ENCODE peak calls at places on chromosomes 3 and 15, in eight cellular contexts. One of them, this sample, is unnamed. For H3K36me3, the result is how much of the 10 kb centered on the place peaks cover.

GRCh38 chr15:78077053-78077859 is at the start of gene TBC1D2B:
- DNase-seq in Panc1: no peak
- DNase-seq in CD8-positive, alpha-beta memory T cell: peak
- DNase-seq in gastrocnemius medialis: peak
- DNase-seq in stomach: peak
- DNase-seq in WERI-Rb-1: peak
- DNase-seq in left ventricle myocardium inferior: peak
- DNase-seq in upper lobe of right lung: peak
- DNase-seq in this sample: peak

GRCh38 chr3:50211930-50212329 is 6.9 kb downstream of the SLC38A3 start:
- DNase-seq in CD8-positive, alpha-beta memory T cell: no peak
- DNase-seq in stomach: no peak
- DNase-seq in left ventricle myocardium inferior: no peak
- DNase-seq in upper lobe of right lung: no peak
- DNase-seq in WERI-Rb-1: peak
- DNase-seq in Panc1: no peak
- DNase-seq in gastrocnemius medialis: no peak
- DNase-seq in this sample: no peak

GRCh38 chr3:96813134-96813819 is 1.1 kb upstream of the EPHA6 start:
- DNase-seq in left ventricle myocardium inferior: peak
- DNase-seq in gastrocnemius medialis: no peak
- DNase-seq in stomach: peak
- DNase-seq in Panc1: no peak
- DNase-seq in upper lobe of right lung: peak
- DNase-seq in WERI-Rb-1: peak
- DNase-seq in CD8-positive, alpha-beta memory T cell: no peak
- DNase-seq in this sample: no peak

GRCh38 chr3:16516695-16517481 is 3.4 kb upstream of the RFTN1 start:
- DNase-seq in CD8-positive, alpha-beta memory T cell: no peak
- DNase-seq in Panc1: no peak
- DNase-seq in upper lobe of right lung: no peak
- DNase-seq in gastrocnemius medialis: no peak
- DNase-seq in WERI-Rb-1: peak
- DNase-seq in stomach: no peak
- DNase-seq in left ventricle myocardium inferior: peak
- DNase-seq in this sample: no peak

GRCh38 chr3:113557374-113557773 is 25.0 kb downstream of the SIDT1 start:
- DNase-seq in gastrocnemius medialis: no peak
- DNase-seq in WERI-Rb-1: no peak
- DNase-seq in left ventricle myocardium inferior: no peak
- DNase-seq in CD8-positive, alpha-beta memory T cell: no peak
- DNase-seq in upper lobe of right lung: no peak
- DNase-seq in Panc1: no peak
- DNase-seq in stomach: no peak
- DNase-seq in this sample: no peak

GRCh38 chr15:68497206-68497910 is 65.4 kb upstream of the ITGA11 start:
- DNase-seq in WERI-Rb-1: no peak
- DNase-seq in CD8-positive, alpha-beta memory T cell: no peak
- DNase-seq in stomach: no peak
- DNase-seq in Panc1: no peak
- DNase-seq in left ventricle myocardium inferior: no peak
- DNase-seq in upper lobe of right lung: no peak
- DNase-seq in gastrocnemius medialis: no peak
- DNase-seq in this sample: no peak

GRCh38 chr15:100879461-100880138 is at the start of gene ALDH1A3:
- DNase-seq in WERI-Rb-1: peak
- DNase-seq in left ventricle myocardium inferior: peak
- DNase-seq in Panc1: no peak
- DNase-seq in upper lobe of right lung: no peak
- DNase-seq in gastrocnemius medialis: no peak
- DNase-seq in CD8-positive, alpha-beta memory T cell: no peak
- DNase-seq in stomach: no peak
- DNase-seq in this sample: no peak

GRCh38 chr3:158792709-158793108 is 9.1 kb upstream of the MFSD1 start:
- DNase-seq in WERI-Rb-1: no peak
- DNase-seq in Panc1: no peak
- DNase-seq in CD8-positive, alpha-beta memory T cell: no peak
- DNase-seq in gastrocnemius medialis: no peak
- DNase-seq in stomach: no peak
- DNase-seq in left ventricle myocardium inferior: no peak
- DNase-seq in upper lobe of right lung: no peak
- DNase-seq in this sample: no peak

GRCh38 chr3:44026224-44026865 is 215.3 kb upstream of the TOPAZ1 start:
- DNase-seq in stomach: no peak
- DNase-seq in Panc1: no peak
- DNase-seq in CD8-positive, alpha-beta memory T cell: no peak
- DNase-seq in gastrocnemius medialis: no peak
- DNase-seq in WERI-Rb-1: no peak
- DNase-seq in left ventricle myocardium inferior: no peak
- DNase-seq in upper lobe of right lung: no peak
- DNase-seq in this sample: no peak

GRCh38 chr3:11638669-11639402 is 4.9 kb downstream of the VGLL4 start:
- DNase-seq in WERI-Rb-1: peak
- DNase-seq in upper lobe of right lung: no peak
- DNase-seq in stomach: no peak
- DNase-seq in Panc1: no peak
- DNase-seq in CD8-positive, alpha-beta memory T cell: no peak
- DNase-seq in gastrocnemius medialis: peak
- DNase-seq in left ventricle myocardium inferior: no peak
- DNase-seq in this sample: no peak

GRCh38 chr3:88105325-88105724 is 44.4 kb upstream of the C3orf38 start:
- DNase-seq in upper lobe of right lung: no peak
- DNase-seq in WERI-Rb-1: no peak
- DNase-seq in left ventricle myocardium inferior: no peak
- DNase-seq in stomach: no peak
- DNase-seq in gastrocnemius medialis: no peak
- DNase-seq in CD8-positive, alpha-beta memory T cell: no peak
- DNase-seq in Panc1: no peak
- DNase-seq in this sample: no peak

GRCh38 chr15:99322643-99323405 is 71.5 kb downstream of the LRRC28 start:
- DNase-seq in left ventricle myocardium inferior: no peak
- DNase-seq in upper lobe of right lung: no peak
- DNase-seq in Panc1: no peak
- DNase-seq in WERI-Rb-1: no peak
- DNase-seq in gastrocnemius medialis: no peak
- DNase-seq in CD8-positive, alpha-beta memory T cell: no peak
- DNase-seq in stomach: no peak
- DNase-seq in this sample: no peak

GRCh38 chr15:39593071-39594055 is 12.5 kb downstream of the THBS1 start:
- DNase-seq in Panc1: no peak
- DNase-seq in left ventricle myocardium inferior: no peak
- DNase-seq in gastrocnemius medialis: no peak
- DNase-seq in WERI-Rb-1: no peak
- DNase-seq in CD8-positive, alpha-beta memory T cell: no peak
- DNase-seq in upper lobe of right lung: no peak
- DNase-seq in stomach: no peak
- DNase-seq in this sample: no peak

GRCh38 chr15:31372635-31373091 is 46.0 kb downstream of the KLF13 start:
- DNase-seq in WERI-Rb-1: no peak
- DNase-seq in upper lobe of right lung: no peak
- DNase-seq in CD8-positive, alpha-beta memory T cell: no peak
- DNase-seq in Panc1: no peak
- DNase-seq in gastrocnemius medialis: peak
- DNase-seq in left ventricle myocardium inferior: peak
- DNase-seq in stomach: no peak
- DNase-seq in this sample: no peak

GRCh38 chr3:54358969-54359648 is 236.8 kb downstream of the CACNA2D3 start:
- DNase-seq in CD8-positive, alpha-beta memory T cell: no peak
- DNase-seq in WERI-Rb-1: no peak
- DNase-seq in gastrocnemius medialis: peak
- DNase-seq in stomach: no peak
- DNase-seq in upper lobe of right lung: no peak
- DNase-seq in left ventricle myocardium inferior: peak
- DNase-seq in Panc1: no peak
- DNase-seq in this sample: no peak

GRCh38 chr15:23516866-23517265 is 48.6 kb upstream of the MKRN3 start:
- DNase-seq in left ventricle myocardium inferior: no peak
- DNase-seq in upper lobe of right lung: no peak
- DNase-seq in WERI-Rb-1: no peak
- DNase-seq in stomach: no peak
- DNase-seq in Panc1: no peak
- DNase-seq in gastrocnemius medialis: no peak
- DNase-seq in CD8-positive, alpha-beta memory T cell: no peak
- DNase-seq in this sample: no peak

GRCh38 chr15:62853114-62853832 is 189.3 kb upstream of the TPM1 start:
- DNase-seq in left ventricle myocardium inferior: no peak
- DNase-seq in WERI-Rb-1: no peak
- DNase-seq in stomach: no peak
- DNase-seq in upper lobe of right lung: no peak
- DNase-seq in CD8-positive, alpha-beta memory T cell: no peak
- DNase-seq in Panc1: no peak
- DNase-seq in gastrocnemius medialis: peak
- DNase-seq in this sample: no peak

GRCh38 chr3:184231671-184232070 is 2.3 kb downstream of the VWA5B2 start:
- DNase-seq in left ventricle myocardium inferior: no peak
- DNase-seq in Panc1: no peak
- DNase-seq in stomach: no peak
- DNase-seq in CD8-positive, alpha-beta memory T cell: no peak
- DNase-seq in WERI-Rb-1: no peak
- DNase-seq in upper lobe of right lung: no peak
- DNase-seq in gastrocnemius medialis: no peak
- DNase-seq in this sample: no peak

GRCh38 chr3:42569743-42570142 is 12.0 kb downstream of the SEC22C start:
- DNase-seq in left ventricle myocardium inferior: no peak
- DNase-seq in WERI-Rb-1: peak
- DNase-seq in CD8-positive, alpha-beta memory T cell: no peak
- DNase-seq in stomach: no peak
- DNase-seq in gastrocnemius medialis: no peak
- DNase-seq in Panc1: no peak
- DNase-seq in upper lobe of right lung: no peak
- DNase-seq in this sample: no peak

GRCh38 chr3:168091961-168092360 is 3.8 kb downstream of the GOLIM4 start:
- DNase-seq in Panc1: no peak
- DNase-seq in WERI-Rb-1: no peak
- DNase-seq in stomach: no peak
- DNase-seq in CD8-positive, alpha-beta memory T cell: no peak
- DNase-seq in gastrocnemius medialis: no peak
- DNase-seq in left ventricle myocardium inferior: no peak
- DNase-seq in upper lobe of right lung: no peak
- DNase-seq in this sample: no peak

GRCh38 chr15:101386967-101387366 is 91.9 kb upstream of the SNRPA1 start:
- DNase-seq in CD8-positive, alpha-beta memory T cell: no peak
- DNase-seq in upper lobe of right lung: peak
- DNase-seq in stomach: no peak
- DNase-seq in left ventricle myocardium inferior: no peak
- DNase-seq in WERI-Rb-1: no peak
- DNase-seq in Panc1: no peak
- DNase-seq in gastrocnemius medialis: no peak
- DNase-seq in this sample: no peak

GRCh38 chr3:178097576-178097975 is 438.7 kb upstream of the KCNMB2 start:
- DNase-seq in stomach: no peak
- DNase-seq in WERI-Rb-1: no peak
- DNase-seq in Panc1: no peak
- DNase-seq in gastrocnemius medialis: peak
- DNase-seq in CD8-positive, alpha-beta memory T cell: no peak
- DNase-seq in upper lobe of right lung: no peak
- DNase-seq in left ventricle myocardium inferior: no peak
- DNase-seq in this sample: no peak

GRCh38 chr3:32371466-32372212 is 20.0 kb upstream of the CMTM7 start:
- DNase-seq in CD8-positive, alpha-beta memory T cell: no peak
- DNase-seq in stomach: no peak
- DNase-seq in gastrocnemius medialis: no peak
- DNase-seq in WERI-Rb-1: no peak
- DNase-seq in Panc1: no peak
- DNase-seq in left ventricle myocardium inferior: no peak
- DNase-seq in upper lobe of right lung: no peak
- DNase-seq in this sample: no peak

GRCh38 chr3:100022506-100022905 is 91.8 kb downstream of the FILIP1L start:
- DNase-seq in Panc1: no peak
- DNase-seq in upper lobe of right lung: no peak
- DNase-seq in gastrocnemius medialis: no peak
- DNase-seq in WERI-Rb-1: no peak
- DNase-seq in CD8-positive, alpha-beta memory T cell: no peak
- DNase-seq in stomach: no peak
- DNase-seq in left ventricle myocardium inferior: no peak
- DNase-seq in this sample: no peak
- H3K27ac ChIP-seq in Panc1: no peak
- H3K27ac ChIP-seq in upper lobe of right lung: no peak
- H3K27ac ChIP-seq in gastrocnemius medialis: no peak
- H3K27ac ChIP-seq in WERI-Rb-1: no peak
- H3K27ac ChIP-seq in CD8-positive, alpha-beta memory T cell: no peak
- H3K27ac ChIP-seq in stomach: no peak
- H3K27ac ChIP-seq in left ventricle myocardium inferior: no peak
- H3K27ac ChIP-seq in this sample: no peak

DNA sequence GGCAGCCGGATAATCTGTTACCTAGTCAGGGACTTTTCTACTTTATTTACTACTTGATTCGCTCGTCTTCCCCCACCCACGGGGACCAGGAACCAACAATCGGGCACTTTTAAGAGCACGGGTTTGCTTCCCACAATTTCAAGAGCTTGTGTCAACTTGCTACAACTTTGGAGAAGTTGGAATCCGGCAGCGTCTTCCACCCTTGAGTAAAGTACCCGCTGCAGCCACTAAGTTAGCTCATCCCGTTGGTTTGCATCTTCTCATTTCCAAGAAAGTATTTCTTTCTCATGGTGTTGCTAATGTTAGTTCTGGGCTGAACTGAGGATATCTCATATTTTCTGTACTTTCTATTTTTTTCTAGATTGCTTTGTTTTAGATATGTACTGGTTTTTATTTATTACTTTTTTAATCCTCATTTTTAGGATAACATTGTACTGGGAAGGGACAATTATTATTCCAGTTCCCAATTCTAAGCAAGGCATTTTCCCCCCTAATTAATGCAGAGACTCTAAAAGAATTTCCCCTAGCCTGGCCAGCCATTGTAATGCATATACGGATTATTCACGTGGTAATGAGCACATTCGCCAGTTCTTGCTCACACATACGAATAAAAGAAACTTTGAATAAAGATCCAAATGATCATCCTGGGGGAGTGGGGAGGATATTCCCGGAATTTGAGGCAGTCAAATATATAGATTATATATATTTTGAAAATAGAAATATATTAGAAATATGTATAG is 4.0 kb downstream of the SOX2 start:
- DNase-seq in stomach: no peak
- DNase-seq in left ventricle myocardium inferior: no peak
- DNase-seq in WERI-Rb-1: no peak
- DNase-seq in CD8-positive, alpha-beta memory T cell: no peak
- DNase-seq in gastrocnemius medialis: no peak
- DNase-seq in upper lobe of right lung: no peak
- DNase-seq in Panc1: no peak
- DNase-seq in this sample: no peak
- H3K4me3 ChIP-seq in stomach: peak
- H3K4me3 ChIP-seq in left ventricle myocardium inferior: no peak
- H3K4me3 ChIP-seq in WERI-Rb-1: no peak
- H3K4me3 ChIP-seq in CD8-positive, alpha-beta memory T cell: no peak
- H3K4me3 ChIP-seq in gastrocnemius medialis: no peak
- H3K4me3 ChIP-seq in upper lobe of right lung: no peak
- H3K4me3 ChIP-seq in Panc1: no peak
- H3K4me3 ChIP-seq in this sample: no peak

GRCh38 chr15:74453925-74454763 is 6.8 kb downstream of the UBL7 start:
- DNase-seq in stomach: no peak
- DNase-seq in left ventricle myocardium inferior: no peak
- DNase-seq in CD8-positive, alpha-beta memory T cell: no peak
- DNase-seq in WERI-Rb-1: no peak
- DNase-seq in gastrocnemius medialis: no peak
- DNase-seq in Panc1: no peak
- DNase-seq in upper lobe of right lung: no peak
- DNase-seq in this sample: no peak
- H3K36me3 ChIP-seq in stomach: half or more
- H3K36me3 ChIP-seq in left ventricle myocardium inferior: half or more
- H3K36me3 ChIP-seq in CD8-positive, alpha-beta memory T cell: under half
- H3K36me3 ChIP-seq in WERI-Rb-1: under half
- H3K36me3 ChIP-seq in gastrocnemius medialis: half or more
- H3K36me3 ChIP-seq in Panc1: under half
- H3K36me3 ChIP-seq in upper lobe of right lung: half or more
- H3K36me3 ChIP-seq in this sample: half or more

GRCh38 chr3:114863848-114864247 is 283.2 kb downstream of the ZBTB20 start:
- DNase-seq in upper lobe of right lung: no peak
- DNase-seq in WERI-Rb-1: no peak
- DNase-seq in CD8-positive, alpha-beta memory T cell: peak
- DNase-seq in Panc1: no peak
- DNase-seq in gastrocnemius medialis: no peak
- DNase-seq in stomach: no peak
- DNase-seq in left ventricle myocardium inferior: no peak
- DNase-seq in this sample: no peak
- H3K27ac ChIP-seq in upper lobe of right lung: peak
- H3K27ac ChIP-seq in WERI-Rb-1: no peak
- H3K27ac ChIP-seq in CD8-positive, alpha-beta memory T cell: no peak
- H3K27ac ChIP-seq in Panc1: no peak
- H3K27ac ChIP-seq in gastrocnemius medialis: peak
- H3K27ac ChIP-seq in stomach: no peak
- H3K27ac ChIP-seq in left ventricle myocardium inferior: peak
- H3K27ac ChIP-seq in this sample: no peak